ENCODE peak calls at places on chromosomes 13 and 19, in nine cellular contexts. C is PC-3; X is neural progenitor cell; K is effector memory CD4-positive, alpha-beta T cell; D is GM23248; L is pancreas; S is CD4-positive, CD25-positive, alpha-beta regulatory T cell; G is thoracic aorta; U is A549. Z is an unnamed sample.
A peak's percentile ranks its signal among the peaks of the same experiment; 100 is the strongest.

GRCh38 chr13:73025212-73026012 is 33.4 kb upstream of the KLF5 start:
- DNase-seq in C (no peak), X (no peak), K (no peak), D (peak; percentile 18), L (no peak), S (peak; percentile 38), G (no peak), U (no peak), Z (no peak)

GRCh38 chr13:40170982-40171381 is 495.5 kb downstream of the FOXO1 start:
- DNase-seq in C (peak; percentile 71), X (no peak), K (no peak), D (peak; percentile 11), L (no peak), S (peak; percentile 48), G (no peak), U (no peak), Z (no peak)

GRCh38 chr13:32278456-32278855 is 36.7 kb downstream of the ZAR1L start:
- DNase-seq in C (no peak), X (no peak), K (no peak), D (peak; percentile 81), L (no peak), S (no peak), G (no peak), U (no peak), Z (no peak)

GRCh38 chr13:83819611-83820010 is 62.7 kb downstream of the SLITRK1 start:
- DNase-seq in C (peak; percentile 6), X (no peak), K (no peak), D (peak; percentile 34), L (no peak), S (no peak), G (no peak), U (no peak), Z (no peak)

GRCh38 chr13:98775844-98776598 is 23.5 kb upstream of the SLC15A1 start:
- DNase-seq in C (peak; percentile 90), X (no peak), K (no peak), D (peak; percentile 80), L (no peak), S (no peak), G (no peak), U (peak; percentile 91), Z (no peak)

GRCh38 chr19:54928299-54928698 is 19.0 kb downstream of the NLRP7 start:
- DNase-seq in C (no peak), X (peak; percentile 35), K (no peak), D (peak; percentile 12), L (no peak), S (peak; percentile 2), G (no peak), U (no peak), Z (no peak)

GRCh38 chr13:46559272-46559805 is 6.4 kb downstream of the LRCH1 start:
- DNase-seq in C (no peak), X (no peak), K (no peak), D (peak; percentile 16), L (no peak), S (no peak), G (no peak), U (no peak), Z (no peak)

GRCh38 chr13:33846306-33847062 is 28.5 kb downstream of the RFC3 start:
- DNase-seq in C (no peak), X (no peak), K (no peak), D (no peak), L (no peak), S (no peak), G (no peak), U (no peak), Z (no peak)

GRCh38 chr13:113991191-113991669 is 17.4 kb upstream of the C13orf46 start:
- DNase-seq in C (no peak), X (no peak), K (no peak), D (no peak), L (no peak), S (no peak), G (no peak), U (no peak), Z (no peak)

GRCh38 chr13:85525411-85525810 is 273.8 kb downstream of the SLITRK6 start:
- DNase-seq in C (no peak), X (no peak), K (no peak), D (no peak), L (no peak), S (no peak), G (no peak), U (no peak), Z (no peak)

GRCh38 chr19:29372921-29373797 is 152.6 kb upstream of the VSTM2B start:
- DNase-seq in C (no peak), X (no peak), K (no peak), D (no peak), L (no peak), S (no peak), G (no peak), U (no peak), Z (no peak)

GRCh38 chr13:93861818-93862217 is 617.7 kb downstream of the DCT start:
- DNase-seq in C (no peak), X (no peak), K (no peak), D (peak; percentile 83), L (no peak), S (no peak), G (no peak), U (no peak), Z (no peak)

GRCh38 chr13:21010621-21011020 is 50.8 kb downstream of the LATS2 start:
- DNase-seq in C (peak; percentile 20), X (no peak), K (no peak), D (peak; percentile 39), L (no peak), S (peak; percentile 42), G (no peak), U (no peak), Z (no peak)

GRCh38 chr13:113091891-113092775 is 13.5 kb upstream of the F7 start:
- DNase-seq in C (no peak), X (no peak), K (no peak), D (no peak), L (no peak), S (no peak), G (no peak), U (no peak), Z (no peak)

GRCh38 chr13:58960909-58961308 is 1202.8 kb downstream of the DIAPH3 start:
- DNase-seq in C (peak; percentile 7), X (peak; percentile 32), K (no peak), D (peak; percentile 2), L (no peak), S (no peak), G (no peak), U (no peak), Z (no peak)

GRCh38 chr13:107441279-107441678 is 774.1 kb downstream of the LIG4 start:
- DNase-seq in C (peak; percentile 25), X (no peak), K (no peak), D (peak; percentile 90), L (no peak), S (no peak), G (no peak), U (no peak), Z (no peak)

GRCh38 chr19:13207237-13208130 is 57.3 kb downstream of the IER2 start:
- DNase-seq in C (no peak), X (peak; percentile 45), K (no peak), D (peak; percentile 60), L (no peak), S (no peak), G (no peak), U (no peak), Z (peak; percentile 43)
- H3K27ac ChIP-seq in C (no peak overlapping the region), X (peak overlapping the region; percentile 37), K (peak overlapping the region; percentile 32), D (peak overlapping the region; percentile 63), L (no peak overlapping the region), S (no peak overlapping the region), G (no peak overlapping the region), U (no peak overlapping the region), Z (peak overlapping the region; percentile 32)

GRCh38 chr13:52405369-52405766 is 604 bp downstream of the THSD1 start:
- DNase-seq in C (no peak), X (peak; percentile 19), K (no peak), D (peak; percentile 42), L (no peak), S (no peak), G (no peak), U (no peak), Z (no peak)
- H3K27ac ChIP-seq in C (no peak overlapping the region), X (no peak overlapping the region), K (no peak overlapping the region), D (no peak overlapping the region), L (no peak overlapping the region), S (no peak overlapping the region), G (no peak overlapping the region), U (peak overlapping the region; percentile 88), Z (no peak overlapping the region)

DNA sequence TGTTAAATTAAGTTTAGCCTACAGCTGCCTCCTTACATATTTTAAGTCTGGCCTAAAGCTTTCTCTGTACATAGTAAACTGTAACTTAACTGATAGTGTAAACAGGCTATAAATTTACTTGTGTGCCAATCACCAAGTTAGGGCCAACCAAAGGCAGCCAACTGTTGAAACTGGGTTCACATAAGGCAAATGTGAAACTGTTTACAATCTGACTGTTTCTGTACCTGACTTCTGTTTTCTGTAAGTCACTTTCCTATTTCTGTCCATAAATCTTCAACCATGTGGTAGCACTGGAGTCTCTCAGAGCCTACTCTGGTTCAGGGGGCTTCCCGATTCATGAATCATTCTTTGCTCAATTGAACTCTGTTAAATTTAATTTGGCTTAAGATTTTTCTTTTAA is 103.1 kb downstream of the RAP2A start:
- DNase-seq in C (no peak), X (no peak), K (no peak), D (no peak), L (no peak), S (no peak), G (no peak), U (no peak), Z (no peak)
- H3K27ac ChIP-seq in C (no peak overlapping the region), X (no peak overlapping the region), K (no peak overlapping the region), D (no peak overlapping the region), L (no peak overlapping the region), S (no peak overlapping the region), G (no peak overlapping the region), U (no peak overlapping the region), Z (no peak overlapping the region)

GRCh38 chr13:25912961-25913360 is 138.9 kb downstream of the SHISA2 start:
- DNase-seq in C (no peak), X (no peak), K (no peak), D (no peak), L (no peak), S (no peak), G (no peak), U (no peak), Z (no peak)

GRCh38 chr13:25910243-25910642 is 141.6 kb downstream of the SHISA2 start:
- DNase-seq in C (no peak), X (peak; percentile 57), K (no peak), D (no peak), L (no peak), S (no peak), G (no peak), U (no peak), Z (no peak)

GRCh38 chr13:25908390-25908789 is 143.4 kb downstream of the SHISA2 start:
- DNase-seq in C (no peak), X (peak; percentile 69), K (no peak), D (no peak), L (no peak), S (no peak), G (no peak), U (no peak), Z (no peak)

GRCh38 chr13:25906211-25906661 is 145.6 kb downstream of the SHISA2 start:
- DNase-seq in C (no peak), X (no peak), K (no peak), D (no peak), L (no peak), S (peak; percentile 56), G (no peak), U (no peak), Z (no peak)

DNA sequence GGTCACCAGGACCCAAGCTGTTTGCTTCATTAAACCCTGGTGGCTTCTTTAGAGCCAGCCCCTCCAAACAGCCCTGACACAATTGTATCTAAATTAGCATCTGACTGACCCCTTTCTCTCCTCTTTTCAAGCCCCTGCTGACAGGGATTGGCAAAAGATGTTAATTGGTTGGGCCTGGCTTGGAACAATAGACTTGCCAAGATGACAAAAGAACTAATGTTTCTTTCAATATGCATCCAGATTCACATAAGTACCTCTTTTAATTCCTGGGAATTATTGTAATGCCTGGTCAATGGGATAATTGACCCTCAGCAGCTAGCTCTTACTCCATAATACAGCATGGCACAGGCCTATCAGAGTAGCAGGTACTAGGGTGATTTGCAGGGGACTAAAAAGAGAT is 140.8 kb downstream of the SHISA2 start:
- DNase-seq in C (no peak), X (peak; percentile 93), K (no peak), D (no peak), L (no peak), S (no peak), G (no peak), U (no peak), Z (no peak)
- H3K27ac ChIP-seq in C (no peak overlapping the region), X (peak overlapping the region; percentile 92), K (no peak overlapping the region), D (no peak overlapping the region), L (no peak overlapping the region), S (no peak overlapping the region), G (no peak overlapping the region), U (no peak overlapping the region), Z (no peak overlapping the region)